ENCODE peak calls at places on chromosomes 2 and 18, in eight cellular contexts. Y is GM20000; U is fibroblast of the aortic adventitia; Z is OCI-LY7; H is ascending aorta; B is NB4; I is CD8-positive, alpha-beta T cell; D is tibial artery. M is an unnamed sample.

GRCh38 chr18:39448942-39449341 is 1883.3 kb upstream of the CELF4 start:
- DNase-seq in U (peak), I (no peak), D (no peak), H (no peak), Z (no peak), Y (no peak), B (no peak), M (peak)

GRCh38 chr2:150296795-150297546 is 190.5 kb downstream of the RND3 start:
- DNase-seq in Y (no peak), D (no peak), U (peak), H (no peak), Z (no peak), B (no peak), I (no peak), M (peak)

GRCh38 chr2:215772003-215772402 is 241.3 kb downstream of the MREG start:
- DNase-seq in Z (no peak), B (peak), U (peak), H (no peak), I (no peak), Y (no peak), D (no peak), M (peak)

GRCh38 chr2:96927420-96928171 is 57.7 kb upstream of the SEMA4C start:
- DNase-seq in D (peak), U (no peak), I (no peak), H (no peak), Y (no peak), B (no peak), Z (no peak), M (no peak)

GRCh38 chr2:96549967-96550786 is 13.6 kb downstream of the ARID5A start:
- DNase-seq in I (no peak), U (no peak), D (no peak), H (peak), Y (no peak), Z (peak), B (no peak), M (no peak)

GRCh38 chr18:32301976-32302743 is 112.3 kb downstream of the MEP1B start:
- DNase-seq in D (no peak), B (peak), U (peak), I (no peak), Y (peak), Z (no peak), H (peak), M (peak)

GRCh38 chr18:26868968-26869586 is 3.6 kb upstream of the AQP4 start:
- DNase-seq in I (no peak), Z (no peak), B (no peak), Y (no peak), D (no peak), H (no peak), U (no peak), M (no peak)

GRCh38 chr2:224650815-224651439 is 65.2 kb downstream of the CCDC195 start:
- DNase-seq in H (no peak), D (no peak), Z (peak), I (peak), Y (peak), B (peak), U (peak), M (peak)

GRCh38 chr18:25350561-25351201 is 1.3 kb downstream of the ZNF521 start:
- DNase-seq in H (peak), Y (peak), D (peak), Z (peak), U (peak), I (peak), B (no peak), M (peak)

GRCh38 chr2:216664593-216665034 is 30.7 kb downstream of the IGFBP5 start:
- DNase-seq in Z (peak), I (no peak), U (no peak), Y (no peak), B (peak), H (no peak), D (no peak), M (peak)

GRCh38 chr2:36717556-36718266 is 21.2 kb downstream of the VIT start:
- DNase-seq in D (no peak), H (no peak), U (no peak), I (no peak), Y (no peak), Z (no peak), B (no peak), M (no peak)

GRCh38 chr18:31101148-31102019 is 837 bp downstream of the DSC2 start:
- DNase-seq in Z (no peak), Y (peak), D (peak), U (no peak), H (peak), B (peak), I (no peak), M (no peak)

DNA sequence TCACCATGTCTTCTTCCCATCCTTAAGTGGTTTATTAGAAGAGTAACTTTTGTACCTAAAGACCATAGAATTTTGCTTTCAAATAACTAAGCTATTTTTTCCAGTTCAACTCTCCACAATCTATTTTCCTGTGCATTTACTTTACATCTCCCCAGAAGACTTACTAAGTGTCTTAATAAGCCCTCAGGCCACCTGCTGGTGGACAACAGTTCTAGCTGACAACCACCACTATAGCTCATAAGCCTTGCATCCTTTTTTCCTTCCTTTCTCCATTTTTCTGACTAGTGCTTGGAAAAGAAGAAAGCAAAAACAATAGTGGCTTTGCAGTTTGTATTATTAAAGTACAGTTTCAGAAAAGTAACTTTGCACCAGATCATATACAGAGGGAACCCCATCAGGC is 149.5 kb upstream of the TMEM200C start:
- DNase-seq in H (no peak), I (no peak), Y (no peak), U (no peak), B (no peak), Z (no peak), D (no peak), M (peak)
- TF ChIP-seq CTCF in H (no peak), I (no peak), Y (no peak), U (no peak), B (no peak), Z (peak), D (no peak), M (peak)

GRCh38 chr2:155844481-155844880 is 488.0 kb downstream of the NR4A2 start:
- DNase-seq in Y (no peak), Z (no peak), H (no peak), U (no peak), I (no peak), D (no peak), B (no peak), M (no peak)
- TF ChIP-seq CTCF in Y (no peak), Z (no peak), H (no peak), U (no peak), I (no peak), D (no peak), B (no peak), M (no peak)

DNA sequence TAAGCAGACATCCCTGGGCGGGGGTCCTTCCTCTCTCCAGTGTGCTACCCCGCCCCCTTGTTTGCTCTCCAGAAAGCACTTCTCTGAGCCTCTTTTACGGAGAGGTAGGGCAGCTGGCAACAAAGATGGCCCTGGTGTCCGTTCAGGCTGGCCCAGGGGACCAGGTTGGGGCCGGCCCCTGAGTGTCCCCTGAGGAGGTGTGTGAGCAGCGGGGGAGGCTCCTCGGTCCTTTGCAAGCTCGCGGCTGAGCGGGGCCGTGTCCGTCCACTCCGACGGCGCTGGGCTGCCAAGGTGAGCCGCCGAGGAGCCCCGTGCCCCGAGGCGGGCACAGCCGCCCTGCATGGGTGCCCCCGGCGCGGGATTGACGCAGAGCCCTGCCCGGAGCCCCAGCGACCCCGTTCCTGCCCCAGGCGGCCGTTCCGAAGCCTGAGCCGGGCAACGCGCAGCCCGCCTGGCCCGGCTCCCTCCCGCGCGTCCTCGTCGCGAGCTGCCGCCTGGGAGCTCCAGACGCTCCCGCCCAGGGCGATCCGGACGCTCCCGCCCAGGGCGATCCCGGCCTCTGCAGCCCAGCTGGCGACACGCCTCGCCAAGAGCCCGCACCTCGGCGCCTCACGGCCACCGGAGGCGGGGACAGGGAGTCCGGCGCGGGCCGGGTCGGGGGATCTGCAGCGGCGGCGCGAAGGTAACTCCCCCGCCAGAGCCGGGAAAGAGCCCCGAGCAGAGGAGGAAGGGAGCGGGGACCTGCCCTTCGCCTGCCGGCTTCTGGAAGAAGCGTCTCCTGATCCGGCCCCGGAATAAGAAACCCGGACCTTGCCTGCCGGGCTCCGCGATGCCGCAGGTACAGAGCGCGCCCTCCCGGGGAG is at the start of gene PROKR1:
- DNase-seq in D (peak), U (no peak), H (no peak), I (no peak), Y (no peak), B (peak), Z (no peak), M (no peak)
- TF ChIP-seq CTCF in D (no peak), U (no peak), H (no peak), I (no peak), Y (no peak), B (no peak), Z (no peak), M (no peak)

GRCh38 chr2:237572742-237573101 is 6.3 kb downstream of the PRLH start:
- DNase-seq in Z (no peak), I (no peak), B (no peak), D (no peak), H (no peak), Y (no peak), U (no peak), M (no peak)

GRCh38 chr2:237570776-237571335 is 4.5 kb downstream of the PRLH start:
- DNase-seq in H (no peak), Y (no peak), Z (no peak), D (no peak), U (no peak), B (no peak), I (no peak), M (no peak)

GRCh38 chr2:237571551-237571950 is 5.2 kb downstream of the PRLH start:
- DNase-seq in Y (no peak), U (no peak), Z (no peak), I (no peak), B (no peak), H (no peak), D (no peak), M (no peak)

GRCh38 chr2:237573721-237574415 is 7.5 kb downstream of the PRLH start:
- DNase-seq in Z (no peak), H (no peak), B (no peak), Y (no peak), U (no peak), D (no peak), I (no peak), M (no peak)

GRCh38 chr2:237572021-237572741 is 5.8 kb downstream of the PRLH start:
- DNase-seq in H (peak), I (peak), Y (peak), Z (peak), B (peak), U (peak), D (peak), M (peak)
- TF ChIP-seq CTCF in H (peak), I (peak), Y (peak), Z (peak), B (peak), U (peak), D (peak), M (peak)

GRCh38 chr18:53909668-53910067 is 314.8 kb downstream of the MBD2 start:
- DNase-seq in H (no peak), B (peak), Z (peak), I (no peak), Y (peak), D (no peak), U (peak), M (peak)
- TF ChIP-seq CTCF in H (no peak), B (no peak), Z (peak), I (no peak), Y (no peak), D (no peak), U (peak), M (peak)